ENCODE peak calls at places on chromosomes 13 and 19, in seven cellular contexts. C is colonic mucosa; V is foreskin keratinocyte; M is NCI-H1930; W is HEK293T; L is activated CD4-positive, alpha-beta T cell treated with anti-CD3 and anti-CD28 coated beads, Interleukin-2, amount 50 U/mL, for 24 hours; I is mucosa of descending colon. Z is an unnamed sample.

GRCh38 chr13:93834051-93834450 is 607.4 kb downstream of the GPC6 start:
- DNase-seq in C (no peak), V (no peak), M (no peak), W (no peak), L (no peak), I (no peak), Z (no peak)

GRCh38 chr19:33450689-33451088 is 70.9 kb downstream of the PEPD start:
- DNase-seq in C (no peak), V (no peak), M (no peak), W (no peak), L (no peak), I (no peak), Z (no peak)

GRCh38 chr19:45782820-45783785 is 813 bp upstream of the DMPK start:
- DNase-seq in C (no peak), V (no peak), M (no peak), W (no peak), L (no peak), I (no peak), Z (no peak)

GRCh38 chr13:36108342-36108741 is 22.8 kb downstream of the DCLK1 start:
- DNase-seq in C (no peak), V (no peak), M (no peak), W (no peak), L (no peak), I (no peak), Z (no peak)

GRCh38 chr19:15869109-15869555 is 28.7 kb downstream of the CYP4F2 start:
- DNase-seq in C (peak), V (peak), M (no peak), W (peak), L (no peak), I (peak), Z (peak)

GRCh38 chr19:54188224-54188871 is 1.0 kb downstream of the MBOAT7 start:
- DNase-seq in C (peak), V (no peak), M (no peak), W (no peak), L (no peak), I (peak), Z (peak)

GRCh38 chr13:94327318-94327717 is 152.2 kb downstream of the DCT start:
- DNase-seq in C (no peak), V (no peak), M (no peak), W (no peak), L (no peak), I (no peak), Z (no peak)

GRCh38 chr19:29812080-29812880 is 489 bp downstream of the CCNE1 start:
- DNase-seq in C (peak), V (no peak), M (no peak), W (no peak), L (no peak), I (peak), Z (peak)

GRCh38 chr19:2154587-2155075 is 3.3 kb upstream of the AP3D1 start:
- DNase-seq in C (peak), V (peak), M (no peak), W (no peak), L (no peak), I (peak), Z (peak)

GRCh38 chr19:50658438-50659317 is 9.4 kb downstream of the C19orf81 start:
- DNase-seq in C (peak), V (no peak), M (peak), W (peak), L (no peak), I (peak), Z (no peak)

GRCh38 chr13:46663216-46663615 is 110.2 kb downstream of the LRCH1 start:
- DNase-seq in C (no peak), V (no peak), M (no peak), W (no peak), L (no peak), I (no peak), Z (peak)

GRCh38 chr13:29511439-29511814 is 84.1 kb downstream of the SLC7A1 start:
- DNase-seq in C (no peak), V (no peak), M (no peak), W (no peak), L (no peak), I (no peak), Z (no peak)

GRCh38 chr13:24097064-24097463 is 63.5 kb upstream of the SPATA13 start:
- DNase-seq in C (no peak), V (peak), M (no peak), W (no peak), L (no peak), I (no peak), Z (no peak)

GRCh38 chr19:48991823-48992570 is 1.1 kb downstream of the GYS1 start:
- DNase-seq in C (peak), V (peak), M (no peak), W (peak), L (no peak), I (peak), Z (peak)

GRCh38 chr13:87671824-87672603 is 843 bp downstream of the SLITRK5 start:
- DNase-seq in C (no peak), V (no peak), M (no peak), W (peak), L (no peak), I (no peak), Z (no peak)

GRCh38 chr19:5542665-5543064 is 25.1 kb downstream of the TINCR start:
- DNase-seq in C (no peak), V (no peak), M (no peak), W (no peak), L (no peak), I (no peak), Z (no peak)

GRCh38 chr13:101916108-101916757 is 463.8 kb downstream of the ITGBL1 start:
- DNase-seq in C (no peak), V (no peak), M (peak), W (peak), L (no peak), I (no peak), Z (no peak)

GRCh38 chr13:84430015-84430414 is 547.7 kb upstream of the SLITRK1 start:
- DNase-seq in C (no peak), V (no peak), M (no peak), W (no peak), L (no peak), I (no peak), Z (no peak)

GRCh38 chr19:3551808-3552095 is 5.6 kb downstream of the MFSD12 start:
- DNase-seq in C (no peak), V (no peak), M (no peak), W (no peak), L (no peak), I (no peak), Z (no peak)

GRCh38 chr19:29264897-29265296 is 51.9 kb upstream of the UQCRFS1 start:
- DNase-seq in C (no peak), V (no peak), M (no peak), W (no peak), L (no peak), I (no peak), Z (no peak)

GRCh38 chr13:62702502-62702901 is 1286.9 kb upstream of the PCDH20 start:
- DNase-seq in C (no peak), V (no peak), M (peak), W (no peak), L (no peak), I (no peak), Z (no peak)

GRCh38 chr13:20160346-20161274 is at the start of gene GJA3:
- DNase-seq in C (no peak), V (no peak), M (no peak), W (peak), L (peak), I (peak), Z (peak)

GRCh38 chr13:32039056-32039455 is 7.5 kb downstream of the FRY start:
- DNase-seq in C (no peak), V (no peak), M (no peak), W (no peak), L (no peak), I (no peak), Z (no peak)

GRCh38 chr13:75135325-75135825 is 346.6 kb downstream of the TBC1D4 start:
- DNase-seq in C (no peak), V (peak), M (no peak), W (no peak), L (no peak), I (no peak), Z (no peak)

GRCh38 chr19:1063030-1063908 is 3.7 kb upstream of the ARHGAP45 start:
- DNase-seq in C (peak), V (no peak), M (no peak), W (peak), L (no peak), I (peak), Z (peak)

GRCh38 chr13:99312493-99312883 is 5.3 kb upstream of the GPR183 start:
- DNase-seq in C (no peak), V (no peak), M (no peak), W (no peak), L (no peak), I (peak), Z (no peak)

GRCh38 chr19:48283908-48284307 is 14.0 kb downstream of the ZNF114 start:
- DNase-seq in C (no peak), V (no peak), M (no peak), W (no peak), L (no peak), I (no peak), Z (no peak)

GRCh38 chr19:38564981-38565685 is 52.6 kb downstream of the MAP4K1 start:
- DNase-seq in C (no peak), V (no peak), M (no peak), W (no peak), L (no peak), I (no peak), Z (no peak)

GRCh38 chr19:40611096-40611495 is 9.9 kb downstream of the LTBP4 start:
- DNase-seq in C (peak), V (peak), M (no peak), W (no peak), L (no peak), I (peak), Z (peak)

GRCh38 chr19:15448778-15449619 is 757 bp downstream of the WIZ start:
- DNase-seq in C (no peak), V (no peak), M (no peak), W (no peak), L (no peak), I (no peak), Z (no peak)

GRCh38 chr19:13784731-13785452 is 10.4 kb upstream of the ZSWIM4 start:
- DNase-seq in C (peak), V (no peak), M (no peak), W (peak), L (peak), I (peak), Z (peak)

GRCh38 chr19:38888876-38889275 is 10.5 kb downstream of the SIRT2 start:
- DNase-seq in C (no peak), V (no peak), M (no peak), W (no peak), L (no peak), I (no peak), Z (no peak)

GRCh38 chr19:35462476-35462953 is 14.5 kb downstream of the FFAR2 start:
- DNase-seq in C (peak), V (no peak), M (no peak), W (no peak), L (no peak), I (peak), Z (no peak)

GRCh38 chr13:44575741-44576395 is at the start of gene TSC22D1:
- DNase-seq in C (peak), V (peak), M (no peak), W (no peak), L (peak), I (peak), Z (peak)

GRCh38 chr19:4256563-4256962 is 9.7 kb downstream of the YJU2 start:
- DNase-seq in C (no peak), V (no peak), M (no peak), W (no peak), L (no peak), I (no peak), Z (no peak)

Z was measured in HT-29.